ENCODE peak calls at places on chromosomes 7 and 10, in six cellular contexts. H, D, M, W, I and V are unnamed samples.

GRCh38 chr10:88330174-88330573 is 252.9 kb downstream of the RNLS start:
- DNase-seq in H (no peak), D (no peak), M (no peak), W (no peak), I (no peak), V (peak)

GRCh38 chr7:1404881-1405548 is 54.3 kb downstream of the MICALL2 start:
- DNase-seq in H (no peak), D (no peak), M (peak), W (no peak), I (no peak), V (no peak)

GRCh38 chr10:26730548-26730947 is 33.0 kb downstream of the PDSS1 start:
- DNase-seq in H (no peak), D (no peak), M (no peak), W (no peak), I (no peak), V (no peak)

GRCh38 chr7:32264667-32265284 is 194.6 kb upstream of the PDE1C start:
- DNase-seq in H (no peak), D (no peak), M (no peak), W (no peak), I (no peak), V (no peak)

GRCh38 chr7:18212788-18213187 is 185.1 kb upstream of the PRPS1L1 start:
- DNase-seq in H (no peak), D (no peak), M (peak), W (no peak), I (no peak), V (no peak)

GRCh38 chr7:155490697-155491628 is 33.0 kb downstream of the EN2 start:
- DNase-seq in H (no peak), D (no peak), M (peak), W (no peak), I (no peak), V (peak)

GRCh38 chr7:30911561-30911969 is at the start of gene AQP1:
- DNase-seq in H (no peak), D (no peak), M (peak), W (peak), I (no peak), V (no peak)

GRCh38 chr10:46539596-46540411 is 16.7 kb downstream of the GPRIN2 start:
- DNase-seq in H (peak), D (no peak), M (no peak), W (no peak), I (no peak), V (no peak)

GRCh38 chr7:8423057-8423456 is 10.4 kb upstream of the NXPH1 start:
- DNase-seq in H (no peak), D (no peak), M (no peak), W (no peak), I (no peak), V (no peak)

GRCh38 chr10:126054191-126054590 is 157.8 kb downstream of the FANK1 start:
- DNase-seq in H (no peak), D (no peak), M (no peak), W (no peak), I (no peak), V (no peak)

GRCh38 chr7:38465946-38466345 is 165.2 kb downstream of the AMPH start:
- DNase-seq in H (no peak), D (no peak), M (no peak), W (no peak), I (no peak), V (no peak)

GRCh38 chr7:29214816-29215215 is 20.2 kb downstream of the CHN2 start:
- DNase-seq in H (no peak), D (no peak), M (no peak), W (no peak), I (no peak), V (no peak)

GRCh38 chr10:124941823-124942222 is at the start of gene ZRANB1:
- DNase-seq in H (no peak), D (no peak), M (no peak), W (peak), I (no peak), V (no peak)

GRCh38 chr10:32266979-32267378 is 80.0 kb downstream of the EPC1 start:
- DNase-seq in H (no peak), D (peak), M (no peak), W (no peak), I (no peak), V (no peak)

GRCh38 chr7:52648903-52649302 is 386.5 kb upstream of the POM121L12 start:
- DNase-seq in H (no peak), D (no peak), M (no peak), W (no peak), I (no peak), V (no peak)

GRCh38 chr7:95871078-95871848 is 98.9 kb downstream of the DYNC1I1 start:
- DNase-seq in H (peak), D (no peak), M (peak), W (peak), I (no peak), V (no peak)

GRCh38 chr10:103666109-103666508 is 172.6 kb downstream of the NEURL1 start:
- DNase-seq in H (no peak), D (no peak), M (peak), W (peak), I (no peak), V (peak)

GRCh38 chr7:149736478-149737360 is 36.7 kb downstream of the ZNF467 start:
- DNase-seq in H (no peak), D (no peak), M (peak), W (no peak), I (no peak), V (no peak)

GRCh38 chr10:110530131-110530831 is 32.6 kb downstream of the DUSP5 start:
- DNase-seq in H (peak), D (peak), M (peak), W (no peak), I (no peak), V (no peak)

GRCh38 chr7:141695803-141696289 is 6.1 kb downstream of the DENND11 start:
- DNase-seq in H (peak), D (no peak), M (no peak), W (no peak), I (no peak), V (no peak)

GRCh38 chr7:140506788-140507464 is 27.6 kb upstream of the MKRN1 start:
- DNase-seq in H (no peak), D (peak), M (no peak), W (peak), I (no peak), V (no peak)

GRCh38 chr10:30034433-30035137 is 24.8 kb downstream of the JCAD start:
- DNase-seq in H (no peak), D (no peak), M (no peak), W (no peak), I (peak), V (no peak)

GRCh38 chr10:12181065-12181775 is 14.5 kb downstream of the NUDT5 start:
- DNase-seq in H (no peak), D (no peak), M (no peak), W (no peak), I (peak), V (peak)

GRCh38 chr7:74525881-74526280 is 72.2 kb downstream of the GTF2IRD1 start:
- DNase-seq in H (no peak), D (peak), M (no peak), W (no peak), I (no peak), V (no peak)

GRCh38 chr10:80414126-80414898 is 6.0 kb downstream of the PRXL2A start:
- DNase-seq in H (peak), D (no peak), M (peak), W (peak), I (no peak), V (no peak)

GRCh38 chr10:104641150-104642000 is at the start of gene SORCS3:
- DNase-seq in H (no peak), D (no peak), M (peak), W (no peak), I (no peak), V (no peak)

GRCh38 chr10:129501652-129502436 is 34.8 kb downstream of the MGMT start:
- DNase-seq in H (no peak), D (no peak), M (no peak), W (no peak), I (peak), V (no peak)

GRCh38 chr10:48450233-48450810 is 143.8 kb downstream of the MAPK8 start:
- DNase-seq in H (no peak), D (no peak), M (no peak), W (no peak), I (no peak), V (no peak)

GRCh38 chr10:43396061-43396927 is 12.7 kb downstream of the HNRNPF start:
- DNase-seq in H (peak), D (no peak), M (peak), W (peak), I (no peak), V (peak)
- TF ChIP-seq POLR2AphosphoS5 in H (peak), D (peak), M (no peak), W (peak), I (peak), V (peak)

DNA sequence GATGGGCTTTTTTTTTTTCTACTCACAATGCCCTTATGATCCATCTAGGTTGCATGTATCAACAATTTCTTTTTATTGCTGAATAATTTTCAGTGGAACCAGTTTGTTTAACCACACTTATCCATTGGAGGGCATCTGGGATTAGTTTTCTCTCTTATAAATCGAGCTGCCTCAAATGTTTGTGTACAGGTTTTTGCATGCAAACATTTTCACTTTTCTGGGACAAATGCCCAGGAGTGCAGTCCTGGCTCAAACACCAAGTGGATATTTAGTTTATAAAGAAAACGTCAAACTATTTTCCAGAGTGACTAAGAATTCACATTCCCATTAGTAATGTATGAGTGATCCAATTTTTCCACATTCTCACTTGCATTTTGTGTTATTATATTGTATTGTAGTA is 313.4 kb downstream of the CXCL12 start:
- DNase-seq in H (no peak), D (no peak), M (no peak), W (no peak), I (no peak), V (no peak)
- TF ChIP-seq GABPA in H (no peak), D (no peak), M (no peak), W (no peak), I (no peak), V (no peak)

GRCh38 chr10:111934926-111935325 is 248.6 kb downstream of the GPAM start:
- DNase-seq in H (no peak), D (no peak), M (no peak), W (no peak), I (no peak), V (no peak)
- H3K27ac ChIP-seq in H (no peak), D (no peak), M (no peak), W (no peak), I (no peak), V (no peak)

DNA sequence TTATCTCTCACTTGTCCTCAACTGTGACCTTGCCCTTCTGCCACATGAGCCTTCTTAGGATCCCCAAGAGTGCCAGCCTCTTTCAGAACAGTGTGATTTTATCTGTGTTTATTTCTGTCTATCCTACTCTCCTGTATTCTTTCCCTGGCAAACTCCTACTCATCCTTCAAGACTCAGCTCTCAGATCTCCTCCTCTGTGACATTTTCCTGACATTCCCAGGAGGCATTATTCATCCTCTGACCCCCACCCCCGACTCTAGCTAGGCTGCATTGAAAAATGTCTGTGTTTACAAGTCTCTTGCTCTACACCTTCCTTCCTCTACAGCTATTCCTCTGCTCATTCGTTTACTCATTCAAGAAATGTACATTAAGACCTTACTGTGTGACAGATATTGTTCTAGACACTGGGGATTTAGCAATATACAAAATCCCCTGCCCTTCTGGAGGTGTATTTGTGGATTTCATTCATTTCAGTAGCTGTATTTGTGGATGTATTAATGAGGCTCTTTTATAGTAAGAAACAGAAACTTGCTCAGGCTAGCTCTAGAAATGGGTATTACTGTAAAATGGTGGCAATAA is 61.4 kb upstream of the COMTD1 start:
- DNase-seq in H (no peak), D (no peak), M (no peak), W (no peak), I (no peak), V (no peak)
- TF ChIP-seq POLR2AphosphoS5 in H (no peak), D (no peak), M (no peak), W (no peak), I (no peak), V (no peak)

DNA sequence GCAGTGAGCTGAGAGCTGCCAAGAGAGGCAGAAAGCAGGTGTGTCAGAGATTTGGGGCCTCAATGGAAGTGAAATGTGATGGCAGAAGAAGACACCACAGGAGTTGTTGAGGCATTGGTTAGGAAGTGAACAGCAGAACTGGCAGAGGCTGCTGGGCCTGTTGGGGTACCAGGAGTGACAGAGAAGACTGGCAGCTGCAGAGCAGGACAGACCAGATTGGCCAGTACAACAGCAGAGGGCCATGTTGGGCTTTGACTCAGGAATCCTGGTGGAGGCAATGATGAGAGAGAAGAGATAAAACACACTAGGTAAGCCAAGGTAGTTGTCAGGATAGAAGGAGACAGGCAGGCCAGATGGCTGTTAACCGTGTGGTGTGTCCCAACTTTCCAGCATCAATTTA is 19.9 kb upstream of the HERPUD2 start:
- DNase-seq in H (no peak), D (no peak), M (no peak), W (no peak), I (no peak), V (no peak)
- TF ChIP-seq GABPA in H (no peak), D (no peak), M (no peak), W (no peak), I (no peak), V (no peak)

GRCh38 chr10:44946201-44946600 is 13.4 kb upstream of the RASSF4 start:
- DNase-seq in H (no peak), D (no peak), M (no peak), W (no peak), I (no peak), V (no peak)
- H3K27ac ChIP-seq in H (peak), D (no peak), M (no peak), W (no peak), I (peak), V (no peak)

GRCh38 chr10:24415455-24416169 is 206.7 kb downstream of the KIAA1217 start:
- DNase-seq in H (no peak), D (no peak), M (peak), W (no peak), I (no peak), V (no peak)
- TF ChIP-seq POLR2AphosphoS5 in H (no peak), D (no peak), M (no peak), W (no peak), I (no peak), V (no peak)

DNA sequence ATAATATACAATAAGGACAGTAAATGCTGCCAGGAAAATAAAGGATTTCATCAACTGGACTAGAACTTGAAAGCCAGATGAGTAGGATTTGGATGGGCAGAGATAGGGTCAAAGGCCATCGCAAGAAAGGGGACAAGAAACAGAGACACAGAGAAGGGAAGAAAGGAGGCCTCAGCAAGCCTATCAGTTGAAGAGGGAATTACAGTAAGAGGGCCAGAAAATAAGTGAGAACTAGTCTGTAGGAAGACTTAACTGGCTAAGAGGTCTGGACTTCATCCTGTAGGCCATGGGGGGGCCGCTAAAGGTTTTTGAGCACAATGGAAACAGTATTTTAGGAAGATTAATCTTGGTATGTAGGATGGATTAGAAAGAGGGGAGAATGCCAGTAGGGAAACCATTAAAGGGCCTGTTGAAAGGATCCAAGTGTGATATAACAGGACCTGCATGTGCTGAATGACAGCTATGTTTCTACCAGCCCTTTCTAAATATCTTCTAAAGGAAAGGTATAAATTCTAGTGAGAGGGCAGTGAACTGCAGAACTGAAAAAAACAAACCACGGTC is 174.4 kb downstream of the CHCHD3 start:
- DNase-seq in H (no peak), D (no peak), M (no peak), W (no peak), I (no peak), V (no peak)
- TF ChIP-seq GABPA in H (no peak), D (no peak), M (no peak), W (no peak), I (no peak), V (no peak)

GRCh38 chr10:72351479-72351878 is 3.2 kb downstream of the DNAJB12 start:
- DNase-seq in H (no peak), D (no peak), M (no peak), W (no peak), I (no peak), V (no peak)
- H3K27ac ChIP-seq in H (no peak), D (no peak), M (no peak), W (no peak), I (no peak), V (no peak)

DNA sequence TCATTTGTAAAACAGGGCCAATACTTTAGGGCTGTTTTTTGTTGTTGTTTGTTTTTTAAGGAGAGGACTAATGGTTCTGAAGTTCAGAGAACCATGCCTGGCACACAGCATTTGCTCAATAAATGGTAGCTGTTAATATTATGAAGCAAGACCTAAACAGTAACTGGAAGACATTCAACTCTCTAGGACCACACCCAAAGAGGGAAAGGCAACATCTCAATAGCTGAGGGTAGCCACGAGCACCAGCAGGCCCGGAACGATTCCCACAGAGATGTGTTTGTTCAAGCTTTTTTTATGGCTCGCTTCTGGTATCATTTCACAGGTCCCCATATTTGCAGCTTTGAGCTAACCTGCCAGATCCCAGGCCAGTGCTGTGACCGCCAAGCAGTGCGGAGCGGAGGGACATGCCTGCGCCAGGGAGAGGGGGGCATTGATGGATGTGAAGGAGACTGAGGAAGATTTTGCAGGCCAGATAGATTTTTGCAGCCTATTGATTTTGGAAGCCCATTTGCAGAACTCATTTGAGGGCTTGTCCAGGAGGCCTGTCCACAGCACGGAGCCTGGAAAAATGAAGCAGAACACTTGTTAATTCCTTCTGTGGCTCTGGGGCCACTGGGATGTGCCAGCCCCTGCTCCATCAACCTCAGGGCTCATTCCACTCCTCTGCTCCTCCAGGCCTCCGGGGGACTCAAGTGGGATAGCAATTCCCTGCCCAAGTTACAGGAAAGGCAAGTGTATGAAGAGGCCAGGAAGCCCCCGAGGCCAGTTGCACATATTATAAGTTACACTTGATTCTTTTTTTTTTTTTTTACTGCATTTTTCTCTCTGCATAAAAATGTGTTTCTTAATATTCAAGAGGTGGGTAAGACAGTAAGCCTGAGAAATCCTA is 57.3 kb upstream of the FGFR2 start:
- DNase-seq in H (no peak), D (no peak), M (no peak), W (no peak), I (no peak), V (no peak)
- TF ChIP-seq POLR2AphosphoS5 in H (no peak), D (no peak), M (no peak), W (no peak), I (no peak), V (no peak)